ENCODE peak calls at places on chromosomes 11 and 22, in nine cellular contexts. Q is AG04450; T is germinal center; K is activated naive CD8-positive, alpha-beta T cell treated with anti-CD3 and anti-CD28 coated beads, Interleukin-2, amount 50 U/mL, for 24 hours; V is skeletal muscle cell; D is NK-92 treated with Interleukin-12 subunit alpha and Interleukin-12 subunit beta, amount 100 ng/mL, for 24 hours; A is activated CD4-positive, alpha-beta T cell treated with anti-CD3 and anti-CD28 coated beads for 4 hours; Z is NCI-H2029; X is AG04449. B is an unnamed sample.
A peak's percentile ranks its signal among the peaks of the same experiment; 100 is the strongest.

GRCh38 chr22:26672060-26672471 is 14.7 kb downstream of the MIAT start:
- DNase-seq in Q (no peak), T (no peak), K (no peak), V (no peak), D (no peak), A (no peak), Z (no peak), X (no peak), B (no peak)

GRCh38 chr11:94120946-94121345 is 7.7 kb upstream of the PANX1 start:
- DNase-seq in Q (peak; percentile 54), T (no peak), K (no peak), V (no peak), D (no peak), A (no peak), Z (no peak), X (no peak), B (no peak)

GRCh38 chr22:41216984-41217383 is 11.9 kb downstream of the L3MBTL2 start:
- DNase-seq in Q (peak; percentile 26), T (no peak), K (no peak), V (no peak), D (no peak), A (no peak), Z (peak; percentile 57), X (no peak), B (no peak)

GRCh38 chr22:16824718-16825687 is at the start of gene XKR3:
- DNase-seq in Q (no peak), T (no peak), K (no peak), V (no peak), D (peak; percentile 18), A (no peak), Z (no peak), X (no peak), B (no peak)

GRCh38 chr11:7540830-7541555 is 27.2 kb downstream of the PPFIBP2 start:
- DNase-seq in Q (no peak), T (no peak), K (no peak), V (no peak), D (no peak), A (no peak), Z (peak; percentile 68), X (no peak), B (no peak)

GRCh38 chr11:80831374-80831773 is 1390.5 kb upstream of the TENM4 start:
- DNase-seq in Q (no peak), T (no peak), K (no peak), V (no peak), D (no peak), A (no peak), Z (no peak), X (no peak), B (no peak)

GRCh38 chr22:41772645-41773044 is 27.8 kb upstream of the CCDC134 start:
- DNase-seq in Q (no peak), T (no peak), K (no peak), V (no peak), D (no peak), A (no peak), Z (no peak), X (no peak), B (peak; percentile 16)

GRCh38 chr22:49991907-49992533 is 20.5 kb downstream of the IL17REL start:
- DNase-seq in Q (no peak), T (no peak), K (no peak), V (no peak), D (no peak), A (no peak), Z (no peak), X (no peak), B (no peak)

GRCh38 chr11:13258855-13259254 is 18.7 kb upstream of the BMAL1 start:
- DNase-seq in Q (no peak), T (no peak), K (no peak), V (no peak), D (no peak), A (no peak), Z (no peak), X (no peak), B (no peak)

GRCh38 chr11:129766858-129767604 is 48.6 kb upstream of the TMEM45B start:
- DNase-seq in Q (no peak), T (no peak), K (peak; percentile 20), V (no peak), D (peak; percentile 24), A (no peak), Z (no peak), X (no peak), B (no peak)

GRCh38 chr11:19524171-19524671 is 188.4 kb upstream of the NAV2 start:
- DNase-seq in Q (no peak), T (no peak), K (no peak), V (no peak), D (no peak), A (no peak), Z (no peak), X (no peak), B (no peak)

GRCh38 chr22:20951151-20951931 is 15.7 kb upstream of the AIFM3 start:
- DNase-seq in Q (no peak), T (no peak), K (no peak), V (no peak), D (no peak), A (no peak), Z (no peak), X (no peak), B (no peak)

GRCh38 chr11:70826950-70827349 is 425.4 kb downstream of the SHANK2 start:
- DNase-seq in Q (no peak), T (no peak), K (no peak), V (no peak), D (no peak), A (no peak), Z (peak; percentile 36), X (no peak), B (no peak)

GRCh38 chr11:112852141-112852853 is 108.9 kb upstream of the NCAM1 start:
- DNase-seq in Q (no peak), T (no peak), K (no peak), V (no peak), D (no peak), A (no peak), Z (peak; percentile 21), X (no peak), B (peak; percentile 35)

GRCh38 chr11:112042161-112042960 is 17.2 kb downstream of the DLAT start:
- DNase-seq in Q (no peak), T (no peak), K (no peak), V (no peak), D (no peak), A (no peak), Z (no peak), X (no peak), B (no peak)

GRCh38 chr11:22875869-22876473 is 15.7 kb upstream of the CCDC179 start:
- DNase-seq in Q (peak; percentile 84), T (peak; percentile 57), K (peak; percentile 54), V (peak; percentile 40), D (peak; percentile 19), A (peak; percentile 49), Z (peak; percentile 90), X (peak; percentile 58), B (peak; percentile 5)

GRCh38 chr11:82229346-82229745 is 504.3 kb downstream of the FAM181B start:
- DNase-seq in Q (no peak), T (peak; percentile 3), K (no peak), V (no peak), D (no peak), A (no peak), Z (no peak), X (no peak), B (no peak)

GRCh38 chr11:27820249-27820648 is 120.0 kb upstream of the BDNF start:
- DNase-seq in Q (peak; percentile 4), T (no peak), K (no peak), V (no peak), D (no peak), A (no peak), Z (no peak), X (peak; percentile 24), B (no peak)

GRCh38 chr11:91067666-91068065 is 844.8 kb upstream of the CHORDC1 start:
- DNase-seq in Q (no peak), T (no peak), K (no peak), V (no peak), D (no peak), A (no peak), Z (no peak), X (no peak), B (no peak)

GRCh38 chr11:33208150-33208549 is 46.9 kb upstream of the CSTF3 start:
- DNase-seq in Q (no peak), T (no peak), K (no peak), V (no peak), D (no peak), A (no peak), Z (no peak), X (no peak), B (no peak)

GRCh38 chr11:66467756-66468155 is 1.1 kb downstream of the PELI3 start:
- DNase-seq in Q (no peak), T (no peak), K (peak; percentile 50), V (no peak), D (no peak), A (no peak), Z (peak; percentile 26), X (no peak), B (peak; percentile 37)

GRCh38 chr11:64306563-64306875 is 1.2 kb downstream of the ESRRA start:
- DNase-seq in Q (no peak), T (no peak), K (no peak), V (no peak), D (no peak), A (no peak), Z (no peak), X (no peak), B (no peak)

GRCh38 chr11:69516526-69516925 is 35.1 kb downstream of the LINC01488 start:
- DNase-seq in Q (no peak), T (no peak), K (no peak), V (no peak), D (no peak), A (no peak), Z (no peak), X (no peak), B (no peak)

GRCh38 chr11:559712-560304 is 730 bp downstream of the LMNTD2 start:
- DNase-seq in Q (no peak), T (no peak), K (no peak), V (no peak), D (no peak), A (no peak), Z (no peak), X (no peak), B (no peak)

GRCh38 chr22:48438096-48438495 is 1389.6 kb downstream of the BRD1 start:
- DNase-seq in Q (no peak), T (no peak), K (no peak), V (no peak), D (no peak), A (no peak), Z (no peak), X (no peak), B (no peak)

GRCh38 chr11:119157088-119157487 is 8.2 kb downstream of the ABCG4 start:
- DNase-seq in Q (no peak), T (no peak), K (no peak), V (no peak), D (no peak), A (no peak), Z (no peak), X (no peak), B (no peak)

GRCh38 chr11:41497974-41498373 is 38.5 kb upstream of the LRRC4C start:
- DNase-seq in Q (no peak), T (no peak), K (no peak), V (no peak), D (no peak), A (no peak), Z (no peak), X (no peak), B (peak; percentile 88)

GRCh38 chr11:64086263-64086938 is 50.7 kb downstream of the FLRT1 start:
- DNase-seq in Q (no peak), T (no peak), K (no peak), V (peak; percentile 23), D (no peak), A (no peak), Z (peak; percentile 32), X (no peak), B (no peak)

GRCh38 chr22:21045585-21046294 is at the start of gene LRRC74B:
- DNase-seq in Q (peak; percentile 67), T (peak; percentile 87), K (peak; percentile 83), V (peak; percentile 75), D (no peak), A (peak; percentile 48), Z (peak; percentile 81), X (peak; percentile 33), B (peak; percentile 89)

GRCh38 chr11:1310772-1311468 is 1.5 kb upstream of the TOLLIP start:
- DNase-seq in Q (no peak), T (peak; percentile 85), K (peak; percentile 74), V (no peak), D (no peak), A (peak; percentile 26), Z (no peak), X (no peak), B (no peak)

GRCh38 chr22:26588749-26589366 is 1.1 kb downstream of the TPST2 start:
- DNase-seq in Q (no peak), T (no peak), K (no peak), V (no peak), D (no peak), A (no peak), Z (no peak), X (no peak), B (no peak)